ENCODE peak calls at places on chromosomes 1 and 21, in ten cellular contexts. B is Calu3; Q is stomach; E is NCI-H510A treated with DMSO at 0.1 percent for 48 hours; O is CD4-positive, CD25-positive, alpha-beta regulatory T cell; P is pancreas; A is NCI-H2171; S is neural progenitor cell; W is left cardiac atrium; R is GDM1. U is an unnamed sample.

GRCh38 chr1:39148942-39149341 is 55.6 kb upstream of the MACF1 start:
- DNase-seq in O (no peak), R (no peak), W (no peak), P (no peak), S (peak; percentile 37), A (no peak), B (no peak), E (peak; percentile 100), Q (no peak), U (no peak)

GRCh38 chr1:153776352-153776751 is 1.1 kb downstream of the SLC27A3 start:
- DNase-seq in W (peak; percentile 31), S (no peak), B (no peak), A (no peak), O (no peak), R (no peak), Q (no peak), P (no peak), E (no peak), U (no peak)

GRCh38 chr21:37186983-37187382 is 80.2 kb downstream of the VPS26C start:
- DNase-seq in W (no peak), Q (no peak), E (no peak), A (no peak), S (no peak), O (no peak), B (no peak), R (no peak), P (no peak), U (no peak)

GRCh38 chr1:225919906-225920305 is 4.1 kb downstream of the PYCR2 start:
- DNase-seq in B (no peak), O (no peak), P (peak; percentile 91), S (no peak), R (no peak), W (peak; percentile 80), E (no peak), Q (peak; percentile 85), A (no peak), U (no peak)

GRCh38 chr1:108531429-108531828 is 28.5 kb upstream of the EEIG2 start:
- DNase-seq in B (no peak), R (no peak), O (no peak), A (no peak), P (no peak), Q (no peak), E (no peak), S (no peak), W (no peak), U (no peak)

GRCh38 chr1:223771814-223772770 is 59.8 kb downstream of the CAPN2 start:
- DNase-seq in P (no peak), B (peak; percentile 80), O (no peak), W (peak; percentile 69), R (no peak), E (no peak), Q (no peak), A (no peak), S (peak; percentile 60), U (no peak)

GRCh38 chr1:235974616-235975015 is 90.3 kb downstream of the NID1 start:
- DNase-seq in W (no peak), A (no peak), P (no peak), E (no peak), Q (no peak), R (no peak), O (no peak), S (no peak), B (no peak), U (no peak)

GRCh38 chr1:51569284-51570062 is 47.4 kb upstream of the OSBPL9 start:
- DNase-seq in B (peak; percentile 78), R (peak; percentile 73), S (no peak), E (no peak), O (peak; percentile 24), A (no peak), Q (peak; percentile 40), W (no peak), P (no peak), U (no peak)

GRCh38 chr1:177505905-177506590 is 335.3 kb downstream of the BRINP2 start:
- DNase-seq in E (no peak), A (no peak), P (no peak), S (no peak), R (no peak), W (no peak), B (no peak), Q (no peak), O (no peak), U (no peak)

GRCh38 chr1:63326473-63327380 is 4.4 kb downstream of the FOXD3 start:
- DNase-seq in P (no peak), W (no peak), Q (no peak), R (no peak), S (peak; percentile 51), O (no peak), B (no peak), A (no peak), E (peak; percentile 43), U (no peak)

GRCh38 chr1:2030076-2030870 is 11.1 kb downstream of the GABRD start:
- DNase-seq in R (no peak), Q (no peak), A (no peak), O (no peak), P (no peak), S (no peak), B (no peak), W (no peak), E (no peak), U (no peak)

GRCh38 chr1:54117815-54118563 is 34.8 kb downstream of the CDCP2 start:
- DNase-seq in S (peak; percentile 25), Q (no peak), W (no peak), B (peak; percentile 30), E (no peak), A (no peak), O (no peak), P (no peak), R (no peak), U (no peak)

GRCh38 chr1:185401019-185401418 is 84.0 kb upstream of the IVNS1ABP start:
- DNase-seq in B (no peak), A (no peak), S (peak; percentile 79), W (no peak), E (no peak), R (no peak), O (no peak), Q (no peak), P (no peak), U (no peak)

GRCh38 chr1:1614204-1614953 is 921 bp upstream of the MIB2 start:
- DNase-seq in P (peak; percentile 58), R (no peak), A (peak; percentile 4), E (no peak), B (no peak), S (no peak), Q (peak; percentile 40), W (peak; percentile 59), O (peak; percentile 56), U (no peak)

GRCh38 chr1:43366179-43366578 is 1.6 kb downstream of the ELOVL1 start:
- DNase-seq in A (no peak), P (peak; percentile 69), Q (peak; percentile 84), B (peak; percentile 85), O (no peak), S (peak; percentile 50), W (no peak), E (peak; percentile 98), R (no peak), U (no peak)

GRCh38 chr21:46150491-46151121 is 4.8 kb downstream of the FTCD start:
- DNase-seq in E (no peak), P (peak; percentile 14), W (peak; percentile 18), O (no peak), B (no peak), R (no peak), A (no peak), S (no peak), Q (no peak), U (peak; percentile 50)

GRCh38 chr1:64019818-64020217 is 183.6 kb upstream of the UBE2U start:
- DNase-seq in P (no peak), R (no peak), Q (peak; percentile 41), S (peak; percentile 20), A (no peak), E (no peak), W (no peak), O (peak; percentile 1), B (no peak), U (no peak)

GRCh38 chr1:43065191-43065590 is 106.5 kb upstream of the SLC2A1 start:
- DNase-seq in P (no peak), Q (no peak), R (no peak), B (no peak), O (no peak), A (no peak), S (no peak), W (no peak), E (no peak), U (no peak)